ENCODE peak calls at places on chromosomes 6 and 20, in ten cellular contexts. P, Z, C, A, K, F, S, Y, G and J are unnamed samples. For H3K4me1, the result is how much of the 10 kb centered on the place peaks cover.

GRCh38 chr6:160519603-160520042 is 144.5 kb downstream of the LPA start:
- DNase-seq in P (no peak), Z (no peak), C (no peak), A (no peak), K (no peak), F (no peak), S (peak), Y (no peak), G (no peak), J (no peak)

GRCh38 chr20:18743665-18744440 is 69.7 kb upstream of the SCP2D1 start:
- DNase-seq in P (no peak), Z (no peak), C (no peak), A (no peak), K (no peak), F (no peak), S (peak), Y (no peak), G (no peak), J (peak)

GRCh38 chr6:160358225-160359119 is 10.3 kb downstream of the SLC22A3 start:
- DNase-seq in P (no peak), Z (no peak), C (no peak), A (no peak), K (no peak), F (no peak), S (no peak), Y (no peak), G (no peak), J (no peak)

GRCh38 chr20:45918779-45919535 is 7.0 kb upstream of the PLTP start:
- DNase-seq in P (no peak), Z (no peak), C (no peak), A (no peak), K (peak), F (no peak), S (peak), Y (peak), G (no peak), J (no peak)

GRCh38 chr20:11847827-11848226 is 69.9 kb upstream of the BTBD3 start:
- DNase-seq in P (no peak), Z (no peak), C (no peak), A (no peak), K (no peak), F (no peak), S (peak), Y (no peak), G (no peak), J (no peak)

GRCh38 chr6:44037847-44038542 is 89.3 kb downstream of the MRPL14 start:
- DNase-seq in P (peak), Z (no peak), C (no peak), A (no peak), K (no peak), F (no peak), S (no peak), Y (no peak), G (no peak), J (no peak)

GRCh38 chr20:10922941-10923340 is 249.1 kb upstream of the JAG1 start:
- DNase-seq in P (no peak), Z (no peak), C (no peak), A (no peak), K (no peak), F (no peak), S (peak), Y (no peak), G (no peak), J (no peak)

GRCh38 chr6:128892079-128892478 is 9.1 kb downstream of the LAMA2 start:
- DNase-seq in P (no peak), Z (no peak), C (no peak), A (no peak), K (no peak), F (no peak), S (no peak), Y (no peak), G (no peak), J (no peak)

GRCh38 chr6:41022294-41022693 is 16.7 kb downstream of the UNC5CL start:
- DNase-seq in P (no peak), Z (no peak), C (no peak), A (no peak), K (no peak), F (no peak), S (peak), Y (no peak), G (no peak), J (no peak)

GRCh38 chr6:47083586-47084047 is 41.5 kb upstream of the ADGRF1 start:
- DNase-seq in P (peak), Z (peak), C (peak), A (no peak), K (peak), F (no peak), S (peak), Y (peak), G (peak), J (peak)

GRCh38 chr6:148868314-148868713 is 121.5 kb downstream of the UST start:
- DNase-seq in P (no peak), Z (no peak), C (no peak), A (no peak), K (no peak), F (no peak), S (peak), Y (no peak), G (no peak), J (no peak)

GRCh38 chr6:125886914-125887313 is 69.7 kb upstream of the HINT3 start:
- DNase-seq in P (no peak), Z (no peak), C (no peak), A (no peak), K (no peak), F (no peak), S (no peak), Y (no peak), G (no peak), J (no peak)

GRCh38 chr6:34969662-34970265 is 80.7 kb downstream of the ANKS1A start:
- DNase-seq in P (no peak), Z (no peak), C (no peak), A (no peak), K (no peak), F (no peak), S (peak), Y (no peak), G (no peak), J (no peak)

GRCh38 chr20:59933296-59933848 is at the start of gene SYCP2:
- DNase-seq in P (peak), Z (no peak), C (peak), A (no peak), K (peak), F (no peak), S (no peak), Y (peak), G (no peak), J (peak)

GRCh38 chr20:62382306-62383198 is 4.4 kb upstream of the RPS21 start:
- DNase-seq in P (no peak), Z (peak), C (peak), A (peak), K (peak), F (no peak), S (peak), Y (peak), G (no peak), J (peak)

GRCh38 chr6:89695667-89696066 is 57.1 kb upstream of the LYRM2 start:
- DNase-seq in P (no peak), Z (no peak), C (no peak), A (no peak), K (no peak), F (no peak), S (no peak), Y (no peak), G (no peak), J (no peak)

GRCh38 chr6:89690944-89691324 is 52.4 kb upstream of the LYRM2 start:
- DNase-seq in P (no peak), Z (no peak), C (no peak), A (peak), K (no peak), F (no peak), S (no peak), Y (no peak), G (no peak), J (no peak)

GRCh38 chr6:89692256-89692655 is 53.7 kb upstream of the LYRM2 start:
- DNase-seq in P (no peak), Z (no peak), C (no peak), A (no peak), K (no peak), F (no peak), S (no peak), Y (no peak), G (no peak), J (no peak)

GRCh38 chr6:89693207-89693606 is 54.7 kb upstream of the LYRM2 start:
- DNase-seq in P (no peak), Z (no peak), C (no peak), A (no peak), K (no peak), F (no peak), S (no peak), Y (no peak), G (no peak), J (no peak)

GRCh38 chr6:89694428-89694827 is 55.9 kb upstream of the LYRM2 start:
- DNase-seq in P (no peak), Z (no peak), C (peak), A (no peak), K (no peak), F (no peak), S (no peak), Y (no peak), G (no peak), J (no peak)
- H3K4me1 ChIP-seq in P (under half), Z (under half), C (under half), A (under half), K (under half), F (under half), S (under half), Y (under half), G (under half), J (under half)

GRCh38 chr20:48813930-48814546 is 13.8 kb downstream of the PREX1 start:
- DNase-seq in P (no peak), Z (no peak), C (no peak), A (no peak), K (no peak), F (no peak), S (no peak), Y (no peak), G (no peak), J (no peak)

GRCh38 chr20:48812600-48813445 is 15.0 kb downstream of the PREX1 start:
- DNase-seq in P (no peak), Z (no peak), C (no peak), A (no peak), K (no peak), F (no peak), S (no peak), Y (no peak), G (no peak), J (no peak)

GRCh38 chr20:48814633-48815032 is 13.2 kb downstream of the PREX1 start:
- DNase-seq in P (no peak), Z (no peak), C (no peak), A (no peak), K (no peak), F (no peak), S (no peak), Y (no peak), G (no peak), J (no peak)

GRCh38 chr20:48815537-48815936 is 12.3 kb downstream of the PREX1 start:
- DNase-seq in P (no peak), Z (no peak), C (no peak), A (no peak), K (no peak), F (no peak), S (no peak), Y (no peak), G (no peak), J (no peak)

GRCh38 chr20:48813446-48813747 is 14.4 kb downstream of the PREX1 start:
- DNase-seq in P (no peak), Z (no peak), C (no peak), A (no peak), K (no peak), F (no peak), S (no peak), Y (no peak), G (no peak), J (no peak)
- H3K27ac ChIP-seq in P (no peak), Z (no peak), C (no peak), A (no peak), K (no peak), F (no peak), S (no peak), Y (no peak), G (no peak), J (no peak)

GRCh38 chr20:15863735-15864134 is 709.5 kb downstream of the KIF16B start:
- DNase-seq in P (no peak), Z (no peak), C (no peak), A (no peak), K (no peak), F (no peak), S (no peak), Y (no peak), G (no peak), J (no peak)

GRCh38 chr20:15862178-15862577 is 711.1 kb downstream of the KIF16B start:
- DNase-seq in P (no peak), Z (no peak), C (no peak), A (no peak), K (no peak), F (no peak), S (peak), Y (no peak), G (no peak), J (no peak)

GRCh38 chr20:15865553-15865952 is 707.7 kb downstream of the KIF16B start:
- DNase-seq in P (no peak), Z (no peak), C (no peak), A (no peak), K (no peak), F (no peak), S (no peak), Y (no peak), G (no peak), J (no peak)

GRCh38 chr20:15867017-15867416 is 706.2 kb downstream of the KIF16B start:
- DNase-seq in P (no peak), Z (no peak), C (no peak), A (no peak), K (no peak), F (no peak), S (no peak), Y (no peak), G (no peak), J (no peak)

GRCh38 chr20:15867899-15868298 is 705.3 kb downstream of the KIF16B start:
- DNase-seq in P (no peak), Z (no peak), C (no peak), A (no peak), K (no peak), F (no peak), S (peak), Y (no peak), G (no peak), J (no peak)
- TF ChIP-seq CTCF in P (no peak), Z (no peak), C (no peak), A (peak), K (no peak), F (peak), S (peak), Y (no peak), G (no peak), J (no peak)

DNA sequence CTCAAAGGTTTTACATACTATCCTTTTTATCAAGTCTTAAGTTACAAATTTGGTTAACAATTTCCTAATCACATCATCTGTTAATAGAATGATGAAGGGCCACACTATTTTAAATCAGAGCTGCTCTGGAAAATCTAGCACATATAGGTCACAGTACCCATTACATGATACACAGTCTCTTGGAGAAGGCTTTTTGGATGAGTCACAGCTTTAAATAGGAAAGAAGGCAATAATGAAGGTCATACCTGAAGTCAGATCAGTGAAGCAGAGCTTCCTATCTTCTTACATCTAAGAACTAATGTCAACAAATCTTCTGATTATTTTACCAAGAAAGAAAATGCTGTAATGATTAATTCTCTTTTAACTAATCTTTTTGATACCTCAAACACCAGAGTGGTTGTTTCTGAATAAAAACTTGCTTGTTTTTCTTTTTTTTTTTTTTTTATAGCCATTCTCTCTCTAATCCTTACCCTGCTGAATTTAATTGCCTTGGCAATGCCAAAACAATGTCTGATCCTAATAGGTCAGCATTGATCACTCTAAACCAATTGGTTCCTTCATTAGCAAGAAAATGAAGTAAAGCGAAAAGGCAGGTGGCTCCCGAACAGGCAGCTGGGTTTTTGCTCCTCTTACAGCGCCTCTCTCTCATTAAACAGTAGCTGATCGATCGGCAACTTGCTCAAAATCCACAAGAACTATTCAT is 248.4 kb downstream of the BTBD9 start:
- DNase-seq in P (no peak), Z (no peak), C (no peak), A (peak), K (no peak), F (peak), S (peak), Y (no peak), G (no peak), J (no peak)
- H3K4me1 ChIP-seq in P (under half), Z (under half), C (under half), A (under half), K (under half), F (under half), S (under half), Y (under half), G (under half), J (under half)

DNA sequence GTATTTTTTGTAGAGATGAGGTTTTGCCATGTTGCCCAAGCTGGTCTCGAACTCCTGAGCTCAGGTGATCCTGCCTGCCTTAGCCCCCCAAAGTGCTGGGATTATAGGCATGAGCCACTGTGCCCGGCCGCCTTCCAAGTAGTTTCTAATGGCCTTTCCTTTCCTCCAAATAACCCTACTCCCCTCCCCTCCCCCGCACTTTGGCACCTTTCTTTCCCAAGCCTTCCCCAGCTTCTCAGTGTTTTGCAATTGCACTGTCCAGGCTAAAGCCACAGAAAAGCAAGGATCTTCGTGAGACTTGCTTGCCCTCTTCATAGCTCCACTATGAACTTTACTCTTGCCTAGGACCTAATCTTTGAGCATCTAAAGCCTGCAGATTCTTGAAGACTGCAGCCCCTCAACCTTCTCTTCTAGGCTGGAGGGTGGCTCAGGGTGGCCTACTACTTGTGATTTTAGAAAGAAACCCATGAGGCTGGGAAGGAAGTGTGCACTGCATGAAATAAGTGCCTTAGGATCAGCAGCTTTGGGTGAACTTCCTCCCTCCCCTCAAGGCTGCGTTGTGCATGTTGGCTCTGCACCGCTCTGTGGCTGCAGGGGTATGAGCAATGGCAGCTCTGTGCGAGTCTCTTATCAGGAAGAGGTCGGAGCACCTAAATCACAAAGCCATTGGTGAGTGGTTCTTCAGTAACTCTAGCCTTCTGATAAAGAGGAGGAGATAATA is 152.4 kb upstream of the SNX9 start:
- DNase-seq in P (no peak), Z (no peak), C (no peak), A (no peak), K (no peak), F (no peak), S (no peak), Y (peak), G (peak), J (peak)
- H3K27ac ChIP-seq in P (peak), Z (peak), C (peak), A (no peak), K (no peak), F (no peak), S (no peak), Y (peak), G (peak), J (peak)